ENCODE peak calls at places on chromosomes 3 and 15, in seven cellular contexts. Y, A, C, X, I, M and H are unnamed samples.

GRCh38 chr15:48358681-48359152 is 27.5 kb downstream of the DUT start:
- DNase-seq in Y (peak), A (no peak), C (no peak), X (peak), I (peak), M (no peak), H (peak)

GRCh38 chr3:50583897-50584296 is 14.6 kb downstream of the HEMK1 start:
- DNase-seq in Y (no peak), A (no peak), C (peak), X (no peak), I (no peak), M (peak), H (no peak)

GRCh38 chr3:51353566-51354140 is 31.4 kb upstream of the MANF start:
- DNase-seq in Y (no peak), A (no peak), C (no peak), X (peak), I (no peak), M (no peak), H (peak)

GRCh38 chr3:195150194-195151118 is 120.5 kb downstream of the XXYLT1 start:
- DNase-seq in Y (peak), A (no peak), C (peak), X (peak), I (peak), M (peak), H (peak)

GRCh38 chr3:154684440-154684839 is 254.4 kb upstream of the GPR149 start:
- DNase-seq in Y (no peak), A (no peak), C (no peak), X (no peak), I (no peak), M (no peak), H (no peak)

GRCh38 chr3:111936967-111937366 is 41.9 kb upstream of the ABHD10 start:
- DNase-seq in Y (peak), A (no peak), C (no peak), X (no peak), I (peak), M (no peak), H (peak)

GRCh38 chr3:57691411-57692133 is 1.3 kb downstream of the DENND6A start:
- DNase-seq in Y (peak), A (peak), C (no peak), X (peak), I (no peak), M (no peak), H (peak)

GRCh38 chr15:39270221-39270835 is 310.6 kb upstream of the THBS1 start:
- DNase-seq in Y (no peak), A (no peak), C (no peak), X (peak), I (no peak), M (no peak), H (peak)

GRCh38 chr15:39028069-39028468 is 463.5 kb upstream of the RASGRP1 start:
- DNase-seq in Y (peak), A (peak), C (peak), X (peak), I (peak), M (peak), H (peak)

GRCh38 chr3:58858126-58858525 is 191.6 kb upstream of the FAM3D start:
- DNase-seq in Y (no peak), A (no peak), C (no peak), X (no peak), I (no peak), M (no peak), H (no peak)

GRCh38 chr15:43270676-43271306 is 4.1 kb upstream of the TGM5 start:
- DNase-seq in Y (no peak), A (no peak), C (peak), X (no peak), I (no peak), M (no peak), H (no peak)
- TF ChIP-seq CTCF in Y (no peak), A (no peak), C (no peak), X (no peak), I (no peak), M (no peak), H (no peak)

GRCh38 chr3:84510007-84510406 is 448.8 kb upstream of the CADM2 start:
- DNase-seq in Y (no peak), A (no peak), C (no peak), X (no peak), I (no peak), M (no peak), H (no peak)
- TF ChIP-seq CTCF in Y (no peak), A (no peak), C (no peak), X (no peak), I (no peak), M (no peak), H (no peak)

DNA sequence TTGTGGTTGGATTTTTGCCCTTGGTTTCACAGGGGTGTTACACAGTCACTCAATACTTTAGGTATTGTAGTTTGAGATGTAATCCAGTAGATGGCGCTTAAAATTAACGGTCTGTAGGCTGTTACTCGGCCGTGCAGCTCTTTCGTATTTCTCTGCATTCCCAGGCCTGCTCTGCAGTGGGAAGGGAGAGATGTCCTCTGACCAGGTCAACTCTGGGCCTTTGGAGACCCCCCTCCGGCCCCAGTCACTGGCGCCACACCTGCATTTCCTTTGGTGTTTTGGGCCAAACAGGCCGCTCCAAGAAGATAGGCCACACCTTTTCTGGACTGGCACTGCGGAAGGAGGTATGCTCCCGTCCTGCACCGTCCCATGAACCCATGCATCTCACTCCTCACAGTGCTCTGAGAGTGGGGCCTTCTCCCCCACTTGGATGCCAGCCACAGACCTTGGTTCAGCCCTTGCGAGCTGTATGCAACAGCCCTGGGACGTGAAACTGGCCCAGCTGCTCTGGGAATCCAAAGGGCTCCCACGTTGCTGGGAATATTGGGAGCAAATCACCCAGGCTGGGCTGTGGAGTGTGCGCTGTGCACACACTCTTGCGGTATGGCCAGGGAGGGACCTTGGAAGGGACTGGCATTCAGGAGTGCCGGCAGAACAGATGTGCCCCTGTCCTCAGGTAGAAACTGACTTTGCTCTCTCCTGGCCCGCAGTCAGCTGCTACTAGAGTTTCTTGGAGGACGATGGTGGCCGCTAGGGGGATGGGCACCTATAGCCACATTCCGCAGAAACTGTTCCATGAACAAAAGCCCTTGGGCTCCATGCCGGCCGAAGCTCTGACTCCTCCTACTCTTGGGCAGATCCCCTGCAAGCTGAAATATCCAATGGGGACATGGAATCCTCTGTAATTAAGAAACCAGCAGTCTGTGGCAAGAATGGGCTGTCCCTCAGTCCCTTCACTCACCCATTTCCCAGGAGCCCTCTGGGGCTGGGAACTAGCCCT is 410.5 kb upstream of the CADM2 start:
- DNase-seq in Y (peak), A (peak), C (no peak), X (no peak), I (peak), M (peak), H (peak)
- TF ChIP-seq CTCF in Y (peak), A (peak), C (peak), X (no peak), I (peak), M (peak), H (no peak)

GRCh38 chr3:62992520-62992919 is 117.3 kb upstream of the CADPS start:
- DNase-seq in Y (no peak), A (no peak), C (no peak), X (no peak), I (no peak), M (no peak), H (no peak)
- TF ChIP-seq CTCF in Y (no peak), A (no peak), C (no peak), X (no peak), I (no peak), M (no peak), H (no peak)

GRCh38 chr15:94131875-94132274 is 99.5 kb upstream of the MCTP2 start:
- DNase-seq in Y (no peak), A (no peak), C (no peak), X (peak), I (no peak), M (no peak), H (no peak)

GRCh38 chr15:94135748-94136147 is 95.6 kb upstream of the MCTP2 start:
- DNase-seq in Y (no peak), A (no peak), C (no peak), X (no peak), I (peak), M (no peak), H (no peak)
- TF ChIP-seq CTCF in Y (peak), A (peak), C (no peak), X (peak), I (peak), M (no peak), H (no peak)

GRCh38 chr3:129045675-129046036 is 14.9 kb upstream of the GP9 start:
- DNase-seq in Y (no peak), A (no peak), C (no peak), X (no peak), I (no peak), M (no peak), H (no peak)
- TF ChIP-seq CTCF in Y (no peak), A (no peak), C (no peak), X (no peak), I (no peak), M (peak), H (no peak)